ENCODE peak calls at places on chromosomes 13 and 19, in ten cellular contexts. I is cardiac muscle cell; C is left ventricle myocardium superior; O is fibroblast of lung; H is stimulated activated CD4-positive, alpha-beta T cell treated with anti-CD3 and anti-CD28 coated beads, TNF-alpha, amount 100 ng/mL, for 48 hours; Q is cardiac fibroblast; L is hepatic stellate cell; W is T-helper 17 cell; M is neural crest cell; X is Daoy. G is an unnamed sample.

GRCh38 chr19:18781885-18782527 is 9.1 kb downstream of the COMP start:
- DNase-seq in I (no peak), C (no peak), O (no peak), H (no peak), Q (no peak), L (no peak), W (no peak), M (no peak), X (no peak), G (no peak)

GRCh38 chr13:108155185-108156106 is 59.9 kb downstream of the LIG4 start:
- DNase-seq in I (peak; percentile 65), C (peak; percentile 56), O (peak; percentile 23), H (peak; percentile 24), Q (peak; percentile 63), L (peak; percentile 21), W (peak; percentile 48), M (peak; percentile 65), X (peak; percentile 29), G (peak; percentile 17)

GRCh38 chr13:112032186-112032835 is 34.6 kb upstream of the SOX1 start:
- DNase-seq in I (no peak), C (no peak), O (no peak), H (no peak), Q (no peak), L (no peak), W (no peak), M (no peak), X (peak; percentile 69), G (peak; percentile 45)

GRCh38 chr13:111247552-111247951 is 72.9 kb upstream of the TEX29 start:
- DNase-seq in I (peak; percentile 5), C (no peak), O (no peak), H (no peak), Q (no peak), L (no peak), W (no peak), M (no peak), X (no peak), G (peak; percentile 51)

GRCh38 chr13:68736961-68737360 is 1370.7 kb upstream of the ATXN8OS start:
- DNase-seq in I (no peak), C (no peak), O (peak; percentile 13), H (no peak), Q (no peak), L (no peak), W (no peak), M (no peak), X (no peak), G (no peak)

GRCh38 chr19:46722421-46723022 is 5.6 kb upstream of the PRKD2 start:
- DNase-seq in I (no peak), C (no peak), O (no peak), H (no peak), Q (no peak), L (no peak), W (no peak), M (no peak), X (no peak), G (no peak)

GRCh38 chr13:72255908-72256307 is 388.9 kb upstream of the DACH1 start:
- DNase-seq in I (peak; percentile 77), C (no peak), O (peak; percentile 56), H (no peak), Q (peak; percentile 1), L (no peak), W (no peak), M (peak; percentile 24), X (no peak), G (peak; percentile 30)

GRCh38 chr13:95233026-95233635 is 68.1 kb downstream of the ABCC4 start:
- DNase-seq in I (no peak), C (no peak), O (no peak), H (no peak), Q (no peak), L (no peak), W (no peak), M (no peak), X (no peak), G (no peak)

GRCh38 chr19:1266818-1267440 is 2.2 kb upstream of the CIRBP start:
- DNase-seq in I (peak; percentile 77), C (peak; percentile 90), O (no peak), H (no peak), Q (peak; percentile 64), L (peak; percentile 79), W (peak; percentile 71), M (peak; percentile 89), X (peak; percentile 75), G (peak; percentile 68)

GRCh38 chr13:21909331-21909730 is 238.5 kb downstream of the FGF9 start:
- DNase-seq in I (no peak), C (no peak), O (no peak), H (no peak), Q (no peak), L (no peak), W (no peak), M (no peak), X (peak; percentile 66), G (no peak)

GRCh38 chr13:49113526-49114286 is 106.4 kb upstream of the MLNR start:
- DNase-seq in I (no peak), C (no peak), O (peak; percentile 87), H (no peak), Q (peak; percentile 68), L (no peak), W (no peak), M (no peak), X (peak; percentile 36), G (no peak)